ENCODE peak calls at places on chromosomes 3 and 15, in four cellular contexts. Y is HepG2, U is GM12878, R is K562. H is an unnamed sample.

GRCh38 chr15:45157974-45158373 is 28.2 kb downstream of the DUOX1 start:
- DNase-seq in R (no peak), U (no peak), Y (no peak), H (no peak)

GRCh38 chr3:39114456-39114855 is 7.0 kb downstream of the TTC21A start:
- DNase-seq in R (no peak), U (no peak), Y (no peak), H (no peak)

GRCh38 chr3:160169139-160169830 is 55.9 kb upstream of the C3orf80 start:
- DNase-seq in R (peak), U (no peak), Y (no peak), H (no peak)

GRCh38 chr3:1883489-1883888 is 215.2 kb upstream of the CNTN4 start:
- DNase-seq in U (no peak), R (no peak), Y (no peak), H (no peak)

GRCh38 chr3:159947220-159947619 is 41.4 kb upstream of the IL12A start:
- DNase-seq in U (no peak), R (no peak), Y (no peak), H (no peak)

GRCh38 chr15:40357246-40357645 is 773 bp upstream of the DISP2 start:
- DNase-seq in U (no peak), R (no peak), Y (no peak), H (no peak)

GRCh38 chr15:22942306-22942855 is 37.8 kb downstream of the CYFIP1 start:
- DNase-seq in R (no peak), U (no peak), Y (no peak), H (no peak)

GRCh38 chr15:39407116-39407515 is 173.8 kb upstream of the THBS1 start:
- DNase-seq in Y (no peak), U (no peak), R (no peak), H (no peak)

GRCh38 chr15:69085325-69086081 is 71.0 kb downstream of the NOX5 start:
- DNase-seq in U (no peak), R (no peak), Y (no peak), H (no peak)

DNA sequence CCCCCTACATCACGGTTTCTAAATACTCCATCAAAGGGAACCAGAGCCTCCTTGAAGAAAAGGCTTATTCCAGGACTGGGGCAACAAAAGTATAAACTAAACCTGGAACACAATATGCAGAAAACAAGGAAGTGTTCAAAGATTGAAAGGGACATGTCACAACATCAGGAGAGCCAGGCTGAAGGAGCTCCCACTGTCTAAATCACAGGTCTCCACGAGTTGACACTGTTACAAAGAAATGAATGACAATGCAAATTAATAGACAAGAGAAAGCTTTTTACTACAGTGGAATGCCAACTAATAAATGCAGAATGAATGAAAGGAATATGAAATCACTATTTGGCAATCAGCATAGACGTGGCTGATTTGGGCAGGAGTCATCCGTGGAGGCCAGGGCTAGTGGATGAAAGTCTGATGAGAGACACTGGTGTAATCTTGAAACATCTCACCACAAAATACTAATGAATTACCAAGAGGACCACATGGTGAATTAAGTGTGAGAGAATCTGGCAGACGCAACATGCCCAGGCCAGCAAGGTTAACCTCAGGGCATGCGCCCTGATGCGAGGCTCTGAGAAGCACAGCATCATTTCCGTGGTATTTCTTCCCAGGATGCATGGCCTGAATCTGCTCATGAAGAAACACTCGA is 123.8 kb upstream of the TJP1 start:
- DNase-seq in Y (no peak), R (no peak), U (no peak), H (no peak)
- TF ChIP-seq CBX5 in Y (no peak), R (no peak), U (no peak), H (no peak)

DNA sequence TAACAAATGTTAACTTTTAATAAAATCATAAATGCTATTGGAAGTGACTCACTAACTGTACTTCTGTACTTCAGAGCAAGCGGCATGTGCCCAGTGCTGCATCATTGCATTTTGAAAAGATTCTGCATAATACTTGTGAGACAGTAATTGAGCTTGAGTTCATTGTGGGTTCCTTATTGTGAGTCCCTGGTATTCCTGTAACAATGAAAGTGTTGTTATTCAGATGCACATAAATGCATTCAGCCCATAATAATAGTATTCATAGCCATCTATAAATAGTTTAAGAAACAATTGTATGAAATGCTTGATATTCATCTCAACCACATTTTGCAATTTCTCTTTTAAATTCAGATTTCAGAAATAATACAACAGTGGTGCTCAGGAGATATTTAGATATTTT is 976.4 kb downstream of the CADM2 start:
- DNase-seq in Y (no peak), R (no peak), U (no peak), H (no peak)
- TF ChIP-seq CBX5 in Y (no peak), R (no peak), U (no peak), H (no peak)

DNA sequence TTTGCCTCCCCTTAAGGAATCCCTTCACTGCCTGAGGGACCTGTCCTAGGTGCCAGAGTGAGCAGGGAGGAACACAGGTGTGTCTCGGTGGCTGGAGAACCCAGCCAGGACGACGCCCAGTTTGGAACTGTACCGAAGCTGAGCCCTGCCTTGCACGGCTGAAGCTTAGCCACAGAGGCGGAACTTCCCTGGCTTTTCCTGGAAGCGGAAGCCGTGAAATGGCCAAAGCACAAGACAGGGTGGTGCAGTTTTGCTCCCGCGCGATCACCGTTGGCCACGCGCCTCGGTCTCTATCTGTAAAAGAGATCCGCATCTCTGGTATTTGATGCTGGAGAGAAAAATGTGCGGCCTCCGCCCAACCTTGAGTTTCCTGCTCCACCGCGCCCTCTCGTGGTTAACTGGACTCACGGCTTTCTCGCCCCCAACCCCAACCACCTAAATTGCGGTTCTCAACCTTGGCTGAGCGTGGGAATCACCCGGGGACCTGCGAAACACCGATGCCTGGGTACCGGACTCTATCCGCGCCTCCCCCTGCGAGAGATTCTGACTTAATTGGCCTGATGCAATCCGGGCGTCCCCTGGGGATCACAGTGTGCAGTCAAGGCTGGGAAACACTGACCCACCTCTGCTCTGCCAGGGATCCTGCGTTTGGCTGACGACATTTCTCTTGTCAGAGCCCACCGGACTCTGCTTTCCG is 70.7 kb upstream of the ABHD2 start:
- DNase-seq in U (peak), R (peak), Y (peak), H (peak)
- TF ChIP-seq CBX5 in U (no peak), R (no peak), Y (no peak), H (no peak)

GRCh38 chr3:117297070-117297469 is 587.5 kb downstream of the TUSC7 start:
- DNase-seq in Y (no peak), U (no peak), R (no peak), H (no peak)
- TF ChIP-seq CBX5 in Y (no peak), U (no peak), R (no peak), H (no peak)

DNA sequence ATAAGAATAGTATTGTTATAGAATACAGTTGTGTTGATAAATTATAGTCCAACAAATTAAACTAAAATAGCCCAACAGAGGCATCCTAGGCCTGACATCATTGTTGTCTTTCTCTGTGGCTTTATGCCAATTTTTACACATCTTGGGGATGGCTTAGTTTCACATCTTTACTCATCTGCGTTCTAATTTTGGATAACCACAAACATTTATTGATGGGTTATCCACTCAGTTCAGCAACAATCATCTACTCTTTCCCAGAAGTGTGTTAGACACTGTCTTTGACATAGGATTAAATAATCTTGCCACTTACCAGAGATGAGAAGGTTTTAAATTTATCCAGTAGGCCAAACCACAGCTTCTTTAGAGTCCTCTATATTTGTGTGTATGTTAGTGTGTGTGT is 120.8 kb upstream of the PHLDB2 start:
- DNase-seq in R (no peak), Y (no peak), U (no peak), H (no peak)
- TF ChIP-seq CBX5 in R (no peak), Y (no peak), U (no peak), H (no peak)

GRCh38 chr3:173652093-173652492 is 254.5 kb downstream of the NLGN1 start:
- DNase-seq in U (no peak), Y (no peak), R (no peak), H (no peak)
- TF ChIP-seq CBX5 in U (no peak), Y (no peak), R (no peak), H (no peak)

H was measured in H1.